ENCODE peak calls at places on chromosome 22, in four cellular contexts. D is Peyer's patch; Q is naive thymus-derived CD4-positive, alpha-beta T cell; C is GM23248. K is an unnamed sample. For H3K4me1 and H3K27me3, the result is how much of the 10 kb centered on the place peaks cover.

GRCh38 chr22:45424241-45424731 is 10.8 kb downstream of the RIBC2 start:
- DNase-seq in D (no peak), C (no peak), Q (no peak), K (no peak)

GRCh38 chr22:29625090-29625825 is 21.8 kb downstream of the NF2 start:
- DNase-seq in Q (peak), D (no peak), C (peak), K (peak)

GRCh38 chr22:19287076-19287724 is 4.3 kb downstream of the CLTCL1 start:
- DNase-seq in Q (no peak), D (no peak), C (peak), K (no peak)

GRCh38 chr22:46969491-46969890 is 207.0 kb downstream of the TBC1D22A start:
- DNase-seq in Q (no peak), C (no peak), D (no peak), K (no peak)

GRCh38 chr22:43835166-43835565 is 23.1 kb upstream of the EFCAB6 start:
- DNase-seq in D (no peak), Q (no peak), C (no peak), K (no peak)

GRCh38 chr22:35335936-35336781 is 36.5 kb downstream of the TOM1 start:
- DNase-seq in C (no peak), D (no peak), Q (no peak), K (no peak)

GRCh38 chr22:35425971-35426800 is 26.2 kb downstream of the MCM5 start:
- DNase-seq in D (no peak), Q (no peak), C (peak), K (no peak)

GRCh38 chr22:29301716-29302401 is 4.6 kb upstream of the GAS2L1 start:
- DNase-seq in C (no peak), D (peak), Q (no peak), K (no peak)

GRCh38 chr22:47796128-47796908 is 1033.9 kb downstream of the TBC1D22A start:
- DNase-seq in D (no peak), C (no peak), Q (no peak), K (no peak)

GRCh38 chr22:44037519-44038370 is 13.6 kb downstream of the PARVB start:
- DNase-seq in D (no peak), Q (no peak), C (peak), K (no peak)

GRCh38 chr22:19271856-19272535 is 19.5 kb downstream of the CLTCL1 start:
- DNase-seq in D (no peak), Q (no peak), C (no peak), K (no peak)

GRCh38 chr22:47192106-47192650 is 429.7 kb downstream of the TBC1D22A start:
- DNase-seq in Q (no peak), D (peak), C (no peak), K (no peak)

GRCh38 chr22:38751422-38752346 is 4.1 kb downstream of the SUN2 start:
- DNase-seq in D (no peak), Q (peak), C (no peak), K (peak)

GRCh38 chr22:38748487-38749136 is 7.2 kb downstream of the SUN2 start:
- DNase-seq in C (no peak), D (no peak), Q (no peak), K (no peak)

GRCh38 chr22:38750104-38750503 is 5.7 kb downstream of the SUN2 start:
- DNase-seq in C (no peak), Q (no peak), D (no peak), K (no peak)

GRCh38 chr22:38750638-38751037 is 5.2 kb downstream of the SUN2 start:
- DNase-seq in Q (no peak), D (no peak), C (no peak), K (no peak)

DNA sequence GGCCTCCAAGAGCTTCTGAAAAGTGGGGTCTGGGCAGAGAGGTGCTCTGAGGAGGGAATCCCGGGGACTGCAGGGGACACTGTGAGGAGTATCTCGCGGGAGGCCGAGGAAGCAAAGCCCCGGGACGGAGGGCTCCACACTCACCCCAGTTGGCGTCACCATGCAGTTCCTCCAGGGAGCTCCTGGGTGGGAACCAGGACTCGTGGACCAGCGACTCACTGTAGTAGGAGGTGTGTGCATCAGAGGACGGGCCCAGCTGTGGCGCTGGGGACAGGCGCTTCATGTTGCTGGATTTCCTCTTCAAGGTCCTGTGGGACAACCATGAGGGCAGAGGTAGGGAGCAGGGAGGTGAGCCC is 4.8 kb downstream of the SUN2 start:
- DNase-seq in C (no peak), D (no peak), Q (no peak), K (no peak)
- H3K27ac ChIP-seq in C (no peak), D (peak), Q (peak), K (peak)

GRCh38 chr22:37930270-37930951 is 23.0 kb downstream of the C22orf23 start:
- DNase-seq in Q (no peak), C (peak), D (no peak), K (no peak)
- H3K4me1 ChIP-seq in Q (under half), C (under half), D (under half), K (under half)

GRCh38 chr22:22144858-22145257 is 99.7 kb upstream of the VPREB1 start:
- DNase-seq in C (peak), D (no peak), Q (no peak), K (no peak)
- H3K27me3 ChIP-seq in C (half or more), D (under half), Q (under half), K (under half)

DNA sequence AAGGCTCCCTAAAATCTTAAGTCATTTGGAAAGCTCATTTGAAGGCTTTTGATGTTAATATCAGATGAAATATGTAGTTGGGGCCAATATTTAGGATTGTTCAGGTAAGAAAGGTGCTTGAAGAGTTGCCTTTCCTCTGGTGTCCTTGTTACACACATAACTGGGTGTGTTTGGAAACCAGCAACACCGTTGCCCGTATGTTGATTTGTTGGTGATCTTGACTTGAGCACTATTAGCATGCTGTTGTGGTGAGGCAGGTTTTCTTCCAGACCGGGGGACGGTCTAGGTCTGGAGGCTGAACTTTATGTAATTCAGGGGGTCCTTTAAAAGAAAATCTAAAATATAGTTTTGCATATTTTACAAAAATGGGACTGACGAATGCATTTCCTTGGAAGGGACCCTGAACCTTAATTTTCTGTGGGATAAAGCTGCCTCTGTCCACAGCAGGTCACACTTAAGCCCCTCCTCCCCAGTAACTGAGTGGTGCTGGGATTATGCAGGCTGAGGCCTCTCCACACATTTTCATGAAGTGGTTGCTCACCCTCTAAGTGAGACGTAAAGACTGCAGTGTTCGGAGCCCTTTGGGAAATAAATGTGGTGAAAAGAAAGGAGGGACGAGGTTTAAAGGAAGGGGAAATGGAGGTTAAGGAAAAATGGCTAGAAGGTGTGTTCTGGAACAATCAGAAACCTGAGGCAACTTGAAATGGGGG is 1.8 kb downstream of the YWHAH start:
- DNase-seq in D (no peak), C (peak), Q (no peak), K (no peak)
- H3K27ac ChIP-seq in D (peak), C (no peak), Q (peak), K (no peak)

DNA sequence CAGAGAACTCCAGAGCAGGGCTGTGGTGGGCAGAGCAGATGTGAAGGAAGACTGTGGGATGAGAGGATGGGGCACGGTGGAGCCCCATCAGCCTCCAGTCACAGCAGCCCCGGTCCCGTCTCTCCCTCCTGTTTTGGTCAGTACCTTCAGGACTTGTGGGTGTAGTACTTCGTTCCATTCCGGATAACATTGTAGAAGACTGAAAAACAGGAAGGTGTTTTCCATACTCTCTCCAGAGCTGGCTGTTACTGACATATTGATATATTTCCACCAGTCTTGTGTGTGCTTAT is 15.4 kb downstream of the MED15 start:
- DNase-seq in D (no peak), Q (no peak), C (no peak), K (no peak)
- H3K4me1 ChIP-seq in D (under half), Q (under half), C (half or more), K (half or more)